ENCODE peak calls at places on chromosomes 13 and 19, in nine cellular contexts. R is IMR-90, V is stomach, N is neural progenitor cell, H is esophagus muscularis mucosa, G is heart right ventricle, O is ovary, Q is right atrium auricular region, M is SK-N-SH. I is an unnamed sample. For H3K4me1, the result is how much of the 10 kb centered on the place peaks cover.

GRCh38 chr13:81488021-81488420 is 1147.1 kb upstream of the SPRY2 start:
- DNase-seq in V (no peak), N (no peak), M (no peak), R (no peak), O (no peak), G (no peak), Q (no peak), H (no peak), I (no peak)

GRCh38 chr13:106710267-106710666 is 142.3 kb upstream of the ARGLU1 start:
- DNase-seq in M (no peak), O (no peak), R (no peak), N (no peak), H (no peak), Q (no peak), V (no peak), G (peak), I (no peak)

GRCh38 chr13:21668665-21669599 is 1.9 kb upstream of the FGF9 start:
- DNase-seq in V (no peak), Q (no peak), R (peak), G (no peak), O (no peak), M (peak), N (peak), H (no peak), I (peak)

GRCh38 chr13:84446972-84447700 is 564.9 kb upstream of the SLITRK1 start:
- DNase-seq in M (no peak), N (no peak), Q (no peak), G (no peak), V (no peak), O (no peak), R (no peak), H (no peak), I (no peak)

GRCh38 chr13:43331676-43332075 is 308.3 kb downstream of the DNAJC15 start:
- DNase-seq in H (no peak), M (no peak), G (no peak), R (peak), O (no peak), N (peak), Q (no peak), V (no peak), I (no peak)

GRCh38 chr13:28582225-28582891 is 76.6 kb upstream of the POMP start:
- DNase-seq in N (no peak), H (no peak), M (no peak), R (peak), Q (no peak), V (no peak), G (no peak), O (no peak), I (no peak)

GRCh38 chr13:108176685-108177274 is 38.6 kb downstream of the LIG4 start:
- DNase-seq in Q (no peak), R (peak), G (no peak), V (peak), M (peak), O (no peak), N (peak), H (no peak), I (no peak)

GRCh38 chr19:35756373-35757230 is at the start of gene HSPB6:
- DNase-seq in O (peak), N (peak), H (no peak), M (no peak), G (peak), Q (peak), R (peak), V (peak), I (peak)

GRCh38 chr19:45451181-45451849 is 16.5 kb upstream of the FOSB start:
- DNase-seq in O (no peak), G (no peak), R (peak), V (peak), M (no peak), Q (no peak), N (no peak), H (no peak), I (no peak)

GRCh38 chr19:58480481-58480830 is 4.3 kb downstream of the ZNF446 start:
- DNase-seq in V (no peak), Q (no peak), H (no peak), G (no peak), N (no peak), R (no peak), O (no peak), M (no peak), I (no peak)

GRCh38 chr13:91922969-91923592 is 524.7 kb downstream of the GPC5 start:
- DNase-seq in N (peak), M (peak), Q (no peak), R (no peak), G (no peak), O (no peak), V (no peak), H (no peak), I (no peak)

DNA sequence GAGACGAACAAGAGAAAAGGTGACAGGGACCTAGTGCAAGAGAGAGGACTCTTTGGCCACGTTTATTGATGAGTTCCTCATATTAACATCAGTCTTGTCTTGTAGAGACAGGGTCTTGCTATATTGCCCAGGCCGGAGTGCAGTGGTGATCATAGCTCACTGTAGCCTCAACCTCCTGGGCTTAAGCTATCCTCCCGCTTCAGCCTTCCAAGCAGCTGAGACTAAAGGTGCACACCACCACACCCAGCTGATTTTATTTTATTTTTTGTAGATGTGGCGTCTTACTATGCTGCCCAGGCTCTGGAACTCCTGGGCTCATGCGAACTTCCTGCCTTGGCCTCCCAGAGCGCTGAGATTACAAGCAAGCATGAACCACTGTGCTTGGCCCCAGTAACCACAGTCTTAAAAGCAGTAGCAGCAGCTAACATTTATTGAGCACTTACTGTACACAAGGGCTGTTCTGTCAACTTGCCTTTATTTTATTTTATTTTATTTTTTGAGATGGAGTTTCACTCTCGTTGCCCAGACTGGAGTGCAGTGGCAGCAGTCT is 1.1 kb upstream of the SH2D3A start:
- DNase-seq in H (no peak), O (no peak), V (no peak), Q (no peak), N (no peak), M (no peak), R (no peak), G (no peak), I (no peak)
- H3K4me3 ChIP-seq in H (peak), O (no peak), V (no peak), Q (no peak), N (no peak), M (no peak), R (no peak), G (no peak), I (no peak)

GRCh38 chr19:2077833-2078619 is 18.1 kb downstream of the MOB3A start:
- DNase-seq in R (no peak), H (no peak), N (no peak), Q (no peak), O (no peak), G (no peak), M (peak), V (no peak), I (no peak)

GRCh38 chr19:2081873-2082810 is 14.0 kb downstream of the MOB3A start:
- DNase-seq in M (peak), G (no peak), R (no peak), O (no peak), H (no peak), Q (no peak), V (peak), N (no peak), I (peak)

GRCh38 chr19:2079076-2079864 is 16.9 kb downstream of the MOB3A start:
- DNase-seq in N (no peak), G (no peak), R (no peak), M (peak), H (no peak), Q (no peak), V (no peak), O (no peak), I (no peak)

GRCh38 chr19:2079865-2080301 is 16.2 kb downstream of the MOB3A start:
- DNase-seq in Q (no peak), N (no peak), R (no peak), O (no peak), V (no peak), H (no peak), G (no peak), M (peak), I (no peak)

DNA sequence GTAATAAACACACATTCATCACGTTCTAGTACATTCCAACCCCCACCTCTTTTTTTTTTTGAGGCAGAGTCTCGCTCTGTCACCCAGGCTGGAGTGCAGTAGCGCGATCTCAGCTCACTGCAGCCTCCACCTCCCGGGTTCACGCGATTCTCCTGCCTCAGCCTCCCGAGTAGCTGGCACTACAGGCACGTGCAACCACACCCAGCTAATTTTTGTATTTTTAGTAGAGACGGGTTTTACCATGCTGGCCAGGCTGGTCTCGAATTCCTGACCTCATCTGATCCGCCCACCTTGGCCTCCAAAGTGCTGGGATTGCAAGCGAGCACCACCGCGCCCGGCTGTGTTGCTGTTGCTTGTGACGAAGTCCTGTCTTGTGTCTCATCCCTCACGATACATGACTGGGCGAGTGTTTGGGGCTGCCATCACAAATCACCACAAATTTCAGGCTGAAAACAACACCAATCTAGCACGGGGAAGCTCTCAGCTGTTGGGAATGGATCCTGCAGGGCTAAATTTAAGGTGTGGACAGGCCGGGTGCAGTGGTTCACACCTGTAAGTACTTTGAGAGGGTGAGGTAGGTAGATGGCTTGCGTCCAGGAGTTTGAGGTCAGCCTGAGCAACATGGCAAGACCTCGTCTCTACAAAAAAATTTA is 15.7 kb downstream of the MOB3A start:
- DNase-seq in Q (no peak), R (no peak), O (no peak), N (no peak), V (no peak), G (no peak), H (no peak), M (peak), I (peak)
- H3K4me1 ChIP-seq in Q (under half), R (under half), O (under half), N (under half), V (under half), G (under half), H (half or more), M (under half), I (under half)

GRCh38 chr19:51122112-51122981 is 2.4 kb upstream of the SIGLEC9 start:
- DNase-seq in V (no peak), G (no peak), O (no peak), R (no peak), N (no peak), Q (no peak), M (no peak), H (no peak), I (no peak)

GRCh38 chr19:51124729-51125128 is at the start of gene SIGLEC9:
- DNase-seq in M (no peak), V (no peak), R (no peak), H (no peak), Q (no peak), O (no peak), N (no peak), G (peak), I (no peak)

GRCh38 chr19:51125421-51126075 is 842 bp downstream of the SIGLEC9 start:
- DNase-seq in H (no peak), G (no peak), M (no peak), N (no peak), Q (no peak), V (no peak), R (no peak), O (no peak), I (no peak)

GRCh38 chr19:51123381-51124186 is 1.1 kb upstream of the SIGLEC9 start:
- DNase-seq in M (no peak), G (no peak), H (no peak), V (peak), R (no peak), N (no peak), O (no peak), Q (peak), I (no peak)

DNA sequence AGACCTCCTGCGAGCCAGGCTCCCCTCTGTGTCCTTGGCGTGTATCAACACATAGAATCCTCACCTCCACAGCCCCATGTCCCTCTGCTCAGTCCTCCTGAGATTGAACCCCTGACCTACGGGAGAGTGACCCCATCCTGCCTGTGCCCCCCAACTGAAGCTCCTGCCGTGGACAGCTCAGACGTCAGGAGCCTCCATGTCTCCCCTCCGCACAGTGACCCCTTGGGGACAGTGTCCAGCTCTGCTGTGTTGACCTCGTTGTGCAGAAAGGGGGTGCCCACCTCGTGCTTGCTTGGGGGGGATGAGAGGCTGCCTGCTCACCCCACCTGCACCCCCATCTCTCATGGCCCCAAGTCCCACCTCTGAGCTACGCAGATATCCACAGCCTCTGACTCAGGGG is 490 bp upstream of the SIGLEC9 start:
- DNase-seq in M (no peak), O (no peak), G (no peak), H (no peak), N (no peak), Q (no peak), R (no peak), V (no peak), I (no peak)
- H3K4me3 ChIP-seq in M (no peak), O (no peak), G (no peak), H (no peak), N (no peak), Q (no peak), R (no peak), V (peak), I (no peak)

GRCh38 chr19:4914736-4915501 is 5.6 kb downstream of the UHRF1 start:
- DNase-seq in O (no peak), Q (no peak), R (peak), V (peak), G (no peak), N (no peak), H (no peak), M (no peak), I (peak)
- H3K4me1 ChIP-seq in O (under half), Q (under half), R (under half), V (under half), G (under half), N (under half), H (under half), M (under half), I (under half)

I was measured in mucosa of descending colon.